ENCODE peak calls at places on chromosome 3, in five cellular contexts. I is caudate nucleus, X is fibroblast of pulmonary artery, W is fibroblast of the conjunctiva, M is NCI-H1417. S is an unnamed sample.

GRCh38 chr3:135009014-135009413 is 214.0 kb downstream of the EPHB1 start:
- DNase-seq in I (no peak), X (no peak), W (no peak), M (no peak), S (no peak)

GRCh38 chr3:195394024-195394423 is 48.8 kb downstream of the ACAP2 start:
- DNase-seq in I (no peak), X (no peak), W (no peak), M (no peak), S (no peak)

GRCh38 chr3:129015388-129016105 is 14.4 kb downstream of the EFCC1 start:
- DNase-seq in I (no peak), X (peak), W (no peak), M (no peak), S (peak)

GRCh38 chr3:175316799-175317198 is 457.7 kb downstream of the NAALADL2 start:
- DNase-seq in I (no peak), X (no peak), W (no peak), M (peak), S (no peak)

GRCh38 chr3:186680869-186681268 is 15.1 kb downstream of the HRG start:
- DNase-seq in I (no peak), X (no peak), W (no peak), M (no peak), S (no peak)

GRCh38 chr3:55446860-55447259 is 40.2 kb downstream of the WNT5A start:
- DNase-seq in I (no peak), X (no peak), W (no peak), M (peak), S (no peak)

GRCh38 chr3:151751161-151751560 is 17.4 kb downstream of the AADACL2 start:
- DNase-seq in I (no peak), X (peak), W (peak), M (no peak), S (no peak)

GRCh38 chr3:6807967-6808588 is 52.8 kb upstream of the GRM7 start:
- DNase-seq in I (no peak), X (no peak), W (no peak), M (peak), S (no peak)

GRCh38 chr3:128584412-128585020 is 66.1 kb downstream of the RPN1 start:
- DNase-seq in I (peak), X (peak), W (peak), M (peak), S (peak)